ENCODE peak calls at places on chromosomes 6 and 20, in six cellular contexts. K, Y, L, S, B and H are unnamed samples.

GRCh38 chr6:33177552-33178446 is 14.5 kb downstream of the COL11A2 start:
- DNase-seq in K (no peak), Y (no peak), L (no peak), S (no peak), B (no peak), H (no peak)

GRCh38 chr6:112296122-112296521 is 41.8 kb upstream of the LAMA4 start:
- DNase-seq in K (no peak), Y (no peak), L (no peak), S (no peak), B (no peak), H (peak; percentile 12)

GRCh38 chr6:105882833-105883232 is 203.3 kb upstream of the PRDM1 start:
- DNase-seq in K (no peak), Y (no peak), L (no peak), S (no peak), B (no peak), H (no peak)

GRCh38 chr6:147029923-147030322 is 174.3 kb upstream of the STXBP5 start:
- DNase-seq in K (no peak), Y (no peak), L (no peak), S (no peak), B (no peak), H (no peak)

GRCh38 chr20:43994486-43995100 is 79.9 kb downstream of the TOX2 start:
- DNase-seq in K (no peak), Y (no peak), L (no peak), S (no peak), B (no peak), H (no peak)

GRCh38 chr6:48476257-48476656 is 365.3 kb upstream of the PTCHD4 start:
- DNase-seq in K (no peak), Y (no peak), L (no peak), S (no peak), B (no peak), H (no peak)

GRCh38 chr20:62825288-62825993 is 8.6 kb downstream of the COL9A3 start:
- DNase-seq in K (no peak), Y (no peak), L (no peak), S (no peak), B (no peak), H (no peak)

GRCh38 chr6:135940783-135941182 is 89.3 kb downstream of the PDE7B start:
- DNase-seq in K (no peak), Y (no peak), L (no peak), S (no peak), B (no peak), H (no peak)

GRCh38 chr20:4875578-4876067 is 125.7 kb downstream of the SLC23A2 start:
- DNase-seq in K (no peak), Y (no peak), L (no peak), S (no peak), B (no peak), H (peak; percentile 79)

GRCh38 chr6:23349521-23350147 is 776.4 kb upstream of the NRSN1 start:
- DNase-seq in K (peak; percentile 68), Y (no peak), L (no peak), S (no peak), B (no peak), H (no peak)

GRCh38 chr20:53950578-53950977 is 119.8 kb downstream of the BCAS1 start:
- DNase-seq in K (no peak), Y (no peak), L (no peak), S (no peak), B (no peak), H (no peak)

GRCh38 chr20:50636601-50637539 is 54.5 kb downstream of the RIPOR3 start:
- DNase-seq in K (no peak), Y (no peak), L (no peak), S (no peak), B (no peak), H (no peak)

GRCh38 chr6:152343735-152344360 is 293.3 kb downstream of the SYNE1 start:
- DNase-seq in K (no peak), Y (peak; percentile 28), L (no peak), S (no peak), B (no peak), H (no peak)

GRCh38 chr6:157224957-157225574 is 98.3 kb downstream of the TMEM242 start:
- DNase-seq in K (no peak), Y (no peak), L (no peak), S (no peak), B (no peak), H (no peak)

GRCh38 chr6:149185799-149186357 is 131.6 kb upstream of the TAB2 start:
- DNase-seq in K (no peak), Y (no peak), L (no peak), S (no peak), B (no peak), H (no peak)

GRCh38 chr6:149186873-149187272 is 130.6 kb upstream of the TAB2 start:
- DNase-seq in K (no peak), Y (no peak), L (no peak), S (no peak), B (no peak), H (no peak)

GRCh38 chr6:149196091-149196490 is 121.4 kb upstream of the TAB2 start:
- DNase-seq in K (no peak), Y (no peak), L (no peak), S (no peak), B (no peak), H (no peak)

GRCh38 chr6:149194815-149195558 is 122.5 kb upstream of the TAB2 start:
- DNase-seq in K (no peak), Y (no peak), L (no peak), S (no peak), B (no peak), H (peak; percentile 52)

GRCh38 chr6:149190228-149190831 is 127.2 kb upstream of the TAB2 start:
- DNase-seq in K (no peak), Y (peak; percentile 20), L (peak; percentile 67), S (no peak), B (peak; percentile 44), H (peak; percentile 75)
- TF ChIP-seq CTCF in K (no peak), Y (no peak), L (no peak), S (no peak), B (no peak), H (peak; percentile 54)

GRCh38 chr6:20574355-20574754 is 40.1 kb downstream of the CDKAL1 start:
- DNase-seq in K (no peak), Y (no peak), L (no peak), S (no peak), B (no peak), H (no peak)

GRCh38 chr6:20575691-20576451 is 41.6 kb downstream of the CDKAL1 start:
- DNase-seq in K (no peak), Y (no peak), L (no peak), S (no peak), B (no peak), H (no peak)

GRCh38 chr6:20577280-20577679 is 43.0 kb downstream of the CDKAL1 start:
- DNase-seq in K (no peak), Y (no peak), L (no peak), S (no peak), B (no peak), H (no peak)

GRCh38 chr6:20572940-20573339 is 38.7 kb downstream of the CDKAL1 start:
- DNase-seq in K (no peak), Y (no peak), L (no peak), S (no peak), B (no peak), H (no peak)

GRCh38 chr6:20575125-20575524 is 40.9 kb downstream of the CDKAL1 start:
- DNase-seq in K (no peak), Y (no peak), L (no peak), S (no peak), B (no peak), H (no peak)
- H3K4me3 ChIP-seq in K (no peak overlapping the region), Y (no peak overlapping the region), L (no peak overlapping the region), S (no peak overlapping the region), B (no peak overlapping the region), H (no peak overlapping the region)

GRCh38 chr6:41901882-41902519 is 6.8 kb upstream of the USP49 start:
- DNase-seq in K (no peak), Y (no peak), L (peak; percentile 67), S (no peak), B (no peak), H (peak; percentile 61)
- TF ChIP-seq CTCF in K (peak; percentile 30), Y (no peak), L (peak; percentile 42), S (peak; percentile 16), B (peak; percentile 17), H (peak; percentile 48)

DNA sequence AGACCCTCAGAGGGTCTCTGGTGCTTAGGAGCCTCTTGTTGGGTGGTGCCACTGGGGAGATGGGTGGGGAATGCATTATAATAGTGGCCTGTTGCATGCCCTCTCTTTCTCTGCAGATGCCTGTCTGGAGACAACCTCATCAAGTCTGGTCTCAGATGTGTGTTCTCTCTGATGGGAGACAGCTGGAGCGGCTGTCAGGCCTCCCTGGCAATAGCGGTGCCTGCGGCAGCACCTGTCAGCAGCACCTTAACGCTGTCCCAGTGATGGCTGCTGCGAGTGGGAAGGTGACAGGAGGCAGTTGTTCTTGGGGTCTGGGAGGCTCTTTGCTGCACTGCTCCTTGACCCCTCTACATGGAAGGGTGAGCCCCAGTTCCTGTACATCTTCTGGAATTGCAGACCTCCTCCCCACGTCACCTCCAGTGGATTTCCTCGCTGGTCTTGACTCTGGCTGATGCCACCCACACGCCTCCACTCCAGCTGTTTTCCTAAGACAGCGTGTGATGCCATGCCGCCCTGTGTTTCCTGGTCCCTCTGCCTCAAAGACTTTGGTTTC is 63.3 kb upstream of the BLCAP start:
- DNase-seq in K (no peak), Y (no peak), L (no peak), S (no peak), B (no peak), H (no peak)
- H3K4me3 ChIP-seq in K (no peak overlapping the region), Y (no peak overlapping the region), L (no peak overlapping the region), S (no peak overlapping the region), B (no peak overlapping the region), H (no peak overlapping the region)

GRCh38 chr20:60715172-60715571 is 536.9 kb upstream of the CDH4 start:
- DNase-seq in K (no peak), Y (no peak), L (no peak), S (no peak), B (no peak), H (no peak)

GRCh38 chr20:60718743-60719142 is 533.3 kb upstream of the CDH4 start:
- DNase-seq in K (no peak), Y (no peak), L (no peak), S (no peak), B (no peak), H (no peak)
- TF ChIP-seq CTCF in K (no peak), Y (no peak), L (no peak), S (no peak), B (no peak), H (no peak)

DNA sequence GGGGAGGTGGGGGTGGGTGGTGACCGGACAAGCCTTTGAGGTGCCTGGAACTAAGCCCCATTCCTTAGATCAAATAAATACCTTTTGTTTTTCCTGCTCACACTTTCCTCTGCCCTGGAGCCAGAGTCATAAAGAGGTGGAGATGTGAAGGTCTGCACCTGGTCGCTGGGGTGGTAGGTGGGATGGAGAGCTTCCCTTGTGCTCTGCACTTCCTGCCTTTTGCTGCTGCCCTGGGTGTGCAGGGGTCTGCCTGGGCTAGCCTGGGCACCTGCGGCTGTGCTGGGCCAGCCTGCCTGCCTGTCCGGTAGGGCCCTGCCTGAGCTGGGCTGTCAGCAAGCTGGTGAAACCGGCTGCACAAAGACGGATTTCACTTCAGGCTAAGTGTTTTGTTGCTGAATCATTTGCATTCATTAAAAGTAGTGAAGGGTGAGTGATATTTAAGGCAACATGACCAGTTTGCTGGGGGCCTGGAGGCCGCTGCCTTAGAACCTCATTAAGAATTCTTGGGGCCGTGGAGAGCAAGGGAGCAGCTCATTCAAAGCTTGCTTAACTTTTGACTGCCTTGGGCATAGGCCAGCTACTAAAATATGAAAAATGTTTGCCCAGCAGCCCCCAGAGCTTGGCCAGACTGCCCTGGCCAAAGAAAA is 20.5 kb downstream of the PTK7 start:
- DNase-seq in K (no peak), Y (no peak), L (no peak), S (no peak), B (peak; percentile 62), H (no peak)
- H3K4me3 ChIP-seq in K (peak overlapping the region; percentile 31), Y (no peak overlapping the region), L (no peak overlapping the region), S (no peak overlapping the region), B (no peak overlapping the region), H (no peak overlapping the region)